ENCODE peak calls at places on chromosomes 11 and 22, in six cellular contexts. C is WERI-Rb-1, G is choroid plexus epithelial cell, K is suprapubic skin, E is endothelial cell, M is PC-3. F is an unnamed sample.

GRCh38 chr11:79087238-79087956 is 353.4 kb downstream of the TENM4 start:
- DNase-seq in C (no peak), G (peak; percentile 69), K (no peak), M (peak; percentile 69), E (no peak), F (no peak)

GRCh38 chr11:6667733-6668374 is 12.2 kb upstream of the DCHS1 start:
- DNase-seq in G (peak; percentile 59), C (no peak), E (no peak), M (peak; percentile 52), K (no peak), F (no peak)

GRCh38 chr11:128686745-128687177 is 7.1 kb upstream of the FLI1 start:
- DNase-seq in K (no peak), G (peak; percentile 66), E (peak; percentile 55), M (peak; percentile 21), C (peak; percentile 62), F (no peak)

GRCh38 chr11:2302844-2303626 is 1.2 kb downstream of the TSPAN32 start:
- DNase-seq in E (no peak), C (peak; percentile 4), G (no peak), M (no peak), K (peak; percentile 78), F (no peak)

GRCh38 chr22:41444360-41445170 is 2.0 kb downstream of the TOB2 start:
- DNase-seq in C (peak; percentile 96), K (peak; percentile 93), M (peak; percentile 95), E (peak; percentile 93), G (peak; percentile 98), F (peak; percentile 91)

GRCh38 chr11:44746894-44747293 is 20.1 kb downstream of the TSPAN18 start:
- DNase-seq in E (no peak), K (peak; percentile 77), C (no peak), M (no peak), G (no peak), F (no peak)

GRCh38 chr11:64607381-64608259 is 16.6 kb downstream of the SLC22A12 start:
- DNase-seq in C (no peak), M (peak; percentile 33), G (peak; percentile 27), E (no peak), K (no peak), F (no peak)

GRCh38 chr22:37560682-37561208 is 465 bp downstream of the CDC42EP1 start:
- DNase-seq in M (peak; percentile 27), K (no peak), C (no peak), E (peak; percentile 62), G (peak; percentile 61), F (no peak)

GRCh38 chr11:55503449-55503848 is 50.8 kb upstream of the OR4C15 start:
- DNase-seq in K (no peak), C (no peak), G (no peak), E (no peak), M (peak; percentile 15), F (no peak)
- TF ChIP-seq CTCF in K (no peak), C (peak; percentile 40), G (no peak), E (no peak), M (peak; percentile 49), F (no peak)

DNA sequence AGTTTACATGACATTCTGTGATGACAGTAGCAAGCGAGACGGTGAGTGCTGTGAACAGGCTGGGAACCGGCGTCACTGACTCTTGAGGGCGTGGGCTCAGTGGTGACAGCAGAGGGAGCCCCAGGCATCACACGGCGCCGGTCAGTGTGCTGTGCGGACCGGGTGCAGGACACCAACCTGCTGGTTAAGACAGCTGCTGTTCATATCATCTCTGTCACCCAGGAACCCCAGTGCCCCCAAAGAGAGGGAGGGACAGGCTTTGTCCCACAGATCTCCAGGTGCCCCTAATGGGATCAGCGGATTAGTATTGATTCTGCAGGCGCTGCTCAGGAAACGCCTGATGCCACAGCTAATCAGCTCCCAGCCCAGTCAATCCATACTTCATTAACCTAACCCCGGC is 18.4 kb downstream of the B3GAT1 start:
- DNase-seq in C (peak; percentile 93), G (no peak), M (peak; percentile 6), K (no peak), E (peak; percentile 31), F (peak; percentile 25)
- TF ChIP-seq CTCF in C (peak; percentile 86), G (no peak), M (peak; percentile 34), K (no peak), E (no peak), F (peak; percentile 49)

GRCh38 chr11:12986194-12986898 is 22.8 kb upstream of the RASSF10 start:
- DNase-seq in K (no peak), M (no peak), E (no peak), C (no peak), G (no peak), F (no peak)

GRCh38 chr11:12979928-12980689 is 29.0 kb upstream of the RASSF10 start:
- DNase-seq in K (no peak), M (peak; percentile 24), C (peak; percentile 11), G (no peak), E (peak; percentile 6), F (no peak)

GRCh38 chr11:12983331-12983730 is 25.8 kb upstream of the RASSF10 start:
- DNase-seq in G (no peak), C (no peak), K (no peak), E (no peak), M (no peak), F (no peak)

GRCh38 chr11:12981879-12982531 is 27.1 kb upstream of the RASSF10 start:
- DNase-seq in M (no peak), G (peak; percentile 15), K (no peak), C (no peak), E (no peak), F (no peak)
- TF ChIP-seq CTCF in M (no peak), G (no peak), K (no peak), C (no peak), E (no peak), F (no peak)

DNA sequence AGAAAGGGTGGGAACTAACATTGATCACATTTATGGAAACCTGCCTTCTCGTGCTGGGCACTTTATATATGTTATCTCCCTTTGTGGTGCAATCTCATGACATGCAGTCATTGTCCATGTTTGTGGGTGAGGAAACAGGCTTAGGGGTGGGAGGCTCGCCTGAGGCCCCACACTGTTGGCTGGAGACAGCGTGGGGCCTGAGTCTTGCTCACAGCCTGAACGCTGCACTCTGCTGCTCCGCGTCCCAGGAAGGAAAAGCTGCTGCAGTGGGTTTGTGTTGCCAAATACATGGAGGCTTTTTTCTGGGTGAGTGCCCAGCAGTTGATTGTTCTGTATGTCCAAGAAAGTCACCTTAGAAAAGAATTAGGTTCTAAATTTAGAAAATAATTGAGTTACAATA is 24.8 kb downstream of the IGHMBP2 start:
- DNase-seq in G (no peak), C (no peak), M (no peak), E (no peak), K (no peak), F (no peak)
- TF ChIP-seq CTCF in G (no peak), C (no peak), M (no peak), E (no peak), K (no peak), F (no peak)

DNA sequence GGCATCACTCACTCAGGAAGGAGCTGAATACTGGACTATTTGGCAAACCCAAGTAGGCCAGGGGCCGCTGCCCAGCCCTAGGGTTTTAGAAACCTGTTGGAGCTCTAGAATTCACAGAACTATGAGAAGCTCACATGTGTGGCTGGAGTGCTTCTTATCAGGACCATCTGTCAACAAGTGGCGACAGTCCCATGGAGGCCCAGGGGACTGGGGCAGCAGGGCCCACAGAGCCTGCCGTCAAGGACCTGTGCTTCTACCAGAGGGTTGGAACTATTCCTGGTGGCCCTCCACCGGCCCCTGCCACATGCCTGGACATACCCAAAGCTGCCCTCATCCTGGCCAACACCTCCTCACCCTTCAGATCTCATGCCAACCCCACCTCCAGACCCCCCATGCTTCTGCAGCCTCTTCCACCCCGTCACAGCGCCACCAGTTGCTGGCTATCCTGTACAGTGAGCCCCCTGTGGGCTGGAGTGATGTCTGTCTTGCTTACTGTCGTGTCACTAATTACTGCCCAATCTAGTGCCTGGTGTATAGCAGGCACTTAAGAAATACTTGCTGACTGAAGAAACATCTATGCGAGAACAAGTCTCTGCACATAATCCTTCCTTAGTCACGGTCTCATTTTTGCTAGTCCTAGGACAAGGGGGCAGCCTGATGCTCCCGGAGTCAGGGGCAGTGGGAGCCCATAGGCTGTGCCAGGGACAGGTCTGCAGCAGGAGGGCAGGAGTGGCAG is 27.2 kb upstream of the RASL10A start:
- DNase-seq in G (no peak), C (no peak), K (peak; percentile 75), E (no peak), M (no peak), F (no peak)
- TF ChIP-seq CTCF in G (no peak), C (no peak), K (no peak), E (no peak), M (no peak), F (no peak)

DNA sequence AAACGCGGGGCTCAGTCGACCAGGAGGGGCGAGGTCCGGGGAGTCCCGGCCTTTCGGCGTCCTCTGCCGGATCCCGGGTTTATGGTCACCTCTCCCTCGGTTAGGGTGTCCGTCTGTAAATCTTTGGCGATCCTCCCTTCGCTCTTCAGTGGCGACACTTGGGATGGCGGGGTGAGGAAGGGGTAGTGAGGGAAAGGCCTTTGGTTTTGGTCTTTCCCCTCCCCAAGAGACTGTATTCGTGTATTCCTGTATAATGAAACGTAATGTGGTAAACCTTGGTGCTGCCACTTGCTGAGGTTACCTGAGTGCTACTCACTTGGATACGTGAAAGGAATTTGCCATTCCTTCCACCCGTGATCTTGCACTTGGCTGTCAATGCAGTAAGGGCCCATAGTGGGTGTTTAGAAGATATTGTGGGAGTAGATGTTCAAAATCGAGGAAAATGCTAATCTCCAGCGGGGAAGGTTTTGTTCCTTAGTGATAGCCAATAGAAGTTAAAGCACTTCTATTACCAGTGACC is 546 bp upstream of the NUP160 start:
- DNase-seq in K (no peak), C (no peak), G (no peak), M (no peak), E (no peak), F (no peak)
- TF ChIP-seq CTCF in K (no peak), C (peak; percentile 13), G (no peak), M (no peak), E (no peak), F (peak; percentile 4)

DNA sequence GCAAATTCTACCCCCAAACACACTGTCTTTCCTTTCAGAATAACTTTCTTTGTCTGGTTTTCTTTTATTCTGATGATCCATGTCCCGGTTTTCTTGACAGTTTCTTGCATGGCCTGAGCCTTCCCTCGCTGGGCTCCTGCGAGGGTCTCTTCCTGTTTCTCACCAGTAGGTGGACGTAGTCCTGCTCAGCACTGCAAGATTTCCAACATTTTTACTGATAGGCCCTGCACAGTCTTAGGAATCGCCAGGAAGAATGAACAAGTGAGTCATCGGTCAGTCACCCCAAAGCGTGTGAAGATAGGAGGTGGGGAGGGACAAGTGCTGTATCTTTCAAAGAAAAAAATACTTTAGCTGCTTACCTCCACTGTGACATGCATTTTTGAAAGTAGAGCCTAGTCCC is 16.9 kb upstream of the KIRREL3 start:
- DNase-seq in E (peak; percentile 45), G (no peak), M (peak; percentile 44), K (no peak), C (peak; percentile 36), F (peak; percentile 36)
- TF ChIP-seq CTCF in E (peak; percentile 67), G (no peak), M (peak; percentile 40), K (no peak), C (peak; percentile 62), F (peak; percentile 60)

DNA sequence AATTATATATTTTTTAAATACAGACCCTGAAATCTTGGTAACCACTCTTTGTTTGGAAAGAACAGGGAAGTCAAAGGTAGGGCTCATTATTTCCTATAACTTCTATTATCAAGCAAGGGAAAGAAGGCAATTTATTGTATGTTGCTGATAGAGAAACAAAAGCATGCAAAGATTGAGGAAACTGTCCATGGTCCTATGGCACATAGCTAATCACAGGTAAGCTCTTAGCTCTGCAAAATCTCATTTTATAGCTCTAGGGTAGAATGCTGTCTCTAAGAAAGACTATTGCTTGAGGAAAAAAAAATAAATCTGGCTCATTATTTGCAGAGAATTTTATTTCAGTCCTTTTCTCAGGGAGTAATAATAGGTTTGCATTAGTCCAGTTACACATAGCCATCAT is 7.4 kb upstream of the GUCY1A2 start:
- DNase-seq in E (no peak), G (no peak), K (no peak), M (no peak), C (no peak), F (no peak)
- TF ChIP-seq CTCF in E (no peak), G (no peak), K (no peak), M (no peak), C (no peak), F (no peak)